ENCODE peak calls at places on chromosomes 5 and 9, in seven cellular contexts. D is HepG2; Y is MM.1S; G is CD8-positive, alpha-beta memory T cell; S is small intestine; O is mammary epithelial cell; A is PC-3. V is an unnamed sample. For H3K36me3 and H3K9me3, the result is how much of the 10 kb centered on the place peaks cover.

GRCh38 chr9:112065781-112066606 is 109.1 kb downstream of the SUSD1 start:
- DNase-seq in D (no peak), Y (no peak), G (no peak), S (peak), O (peak), A (peak), V (peak)

GRCh38 chr5:38866362-38867070 is 20.7 kb downstream of the OSMR start:
- DNase-seq in D (no peak), Y (no peak), G (no peak), S (no peak), O (no peak), A (no peak), V (no peak)

GRCh38 chr5:55855509-55855908 is 4.4 kb downstream of the IL31RA start:
- DNase-seq in D (no peak), Y (no peak), G (no peak), S (no peak), O (no peak), A (no peak), V (no peak)

GRCh38 chr9:37926737-37927590 is 23.0 kb upstream of the SLC25A51 start:
- DNase-seq in D (no peak), Y (no peak), G (no peak), S (no peak), O (no peak), A (no peak), V (no peak)

GRCh38 chr9:131396626-131397025 is 2.7 kb downstream of the PRRC2B start:
- DNase-seq in D (no peak), Y (no peak), G (no peak), S (no peak), O (no peak), A (no peak), V (no peak)

GRCh38 chr5:136082390-136083193 is 50.1 kb upstream of the SMAD5 start:
- DNase-seq in D (peak), Y (peak), G (peak), S (peak), O (peak), A (peak), V (peak)

GRCh38 chr5:32538031-32538547 is 47.3 kb upstream of the SUB1 start:
- DNase-seq in D (no peak), Y (peak), G (peak), S (no peak), O (no peak), A (no peak), V (no peak)

GRCh38 chr5:143056792-143057579 is 286.8 kb downstream of the ARHGAP26 start:
- DNase-seq in D (no peak), Y (no peak), G (no peak), S (no peak), O (no peak), A (no peak), V (no peak)

GRCh38 chr5:83145882-83146331 is 68.6 kb downstream of the XRCC4 start:
- DNase-seq in D (no peak), Y (no peak), G (no peak), S (no peak), O (no peak), A (no peak), V (no peak)

GRCh38 chr5:91443028-91443427 is 59.9 kb upstream of the ARRDC3 start:
- DNase-seq in D (no peak), Y (no peak), G (no peak), S (no peak), O (peak), A (peak), V (no peak)

GRCh38 chr9:25602366-25603044 is 75.7 kb downstream of the TUSC1 start:
- DNase-seq in D (no peak), Y (no peak), G (no peak), S (peak), O (no peak), A (peak), V (no peak)

GRCh38 chr5:176192094-176192721 is 46.0 kb upstream of the SIMC1 start:
- DNase-seq in D (no peak), Y (no peak), G (no peak), S (no peak), O (no peak), A (no peak), V (no peak)

GRCh38 chr9:25964239-25964638 is 286.0 kb upstream of the TUSC1 start:
- DNase-seq in D (peak), Y (peak), G (no peak), S (peak), O (peak), A (peak), V (no peak)

GRCh38 chr5:120512068-120512467 is 48.0 kb downstream of the PRR16 start:
- DNase-seq in D (no peak), Y (no peak), G (no peak), S (no peak), O (no peak), A (no peak), V (no peak)

GRCh38 chr5:159050408-159051091 is 49.2 kb downstream of the EBF1 start:
- DNase-seq in D (no peak), Y (no peak), G (no peak), S (no peak), O (no peak), A (peak), V (no peak)

GRCh38 chr9:3018691-3019230 is 174.9 kb upstream of the PUM3 start:
- DNase-seq in D (no peak), Y (no peak), G (no peak), S (no peak), O (no peak), A (no peak), V (no peak)

GRCh38 chr5:74766348-74766886 is 500 bp downstream of the GFM2 start:
- DNase-seq in D (peak), Y (peak), G (peak), S (peak), O (peak), A (peak), V (no peak)

GRCh38 chr5:33299621-33300208 is 141.1 kb upstream of the TARS1 start:
- DNase-seq in D (no peak), Y (peak), G (no peak), S (peak), O (peak), A (peak), V (no peak)

GRCh38 chr5:115343855-115344254 is 47.4 kb upstream of the CCDC112 start:
- DNase-seq in D (peak), Y (no peak), G (no peak), S (peak), O (peak), A (peak), V (no peak)

GRCh38 chr5:93433422-93433821 is 147.6 kb downstream of the NR2F1-AS1 start:
- DNase-seq in D (no peak), Y (no peak), G (no peak), S (no peak), O (peak), A (no peak), V (no peak)

GRCh38 chr5:108451269-108451668 is 69.4 kb upstream of the FBXL17 start:
- DNase-seq in D (no peak), Y (peak), G (no peak), S (no peak), O (no peak), A (peak), V (no peak)

GRCh38 chr9:71609453-71609840 is 158.9 kb downstream of the CEMIP2 start:
- DNase-seq in D (no peak), Y (no peak), G (no peak), S (no peak), O (no peak), A (no peak), V (no peak)

GRCh38 chr5:56501949-56502557 is 268.9 kb upstream of the ANKRD55 start:
- DNase-seq in D (no peak), Y (peak), G (no peak), S (peak), O (no peak), A (no peak), V (no peak)

GRCh38 chr5:78731884-78732283 is 83.3 kb upstream of the LHFPL2 start:
- DNase-seq in D (no peak), Y (no peak), G (no peak), S (no peak), O (no peak), A (peak), V (no peak)

GRCh38 chr9:32350682-32351081 is 33.8 kb upstream of the ACO1 start:
- DNase-seq in D (peak), Y (peak), G (no peak), S (no peak), O (peak), A (peak), V (no peak)

GRCh38 chr5:52994266-52994665 is 5.1 kb downstream of the ITGA2 start:
- DNase-seq in D (no peak), Y (no peak), G (no peak), S (no peak), O (no peak), A (no peak), V (no peak)

GRCh38 chr9:35490155-35490909 is 421 bp downstream of the RUSC2 start:
- DNase-seq in D (no peak), Y (no peak), G (no peak), S (peak), O (peak), A (no peak), V (peak)

GRCh38 chr5:57777174-57777581 is 294.6 kb upstream of the ACTBL2 start:
- DNase-seq in D (no peak), Y (no peak), G (no peak), S (no peak), O (no peak), A (peak), V (no peak)

GRCh38 chr9:108618906-108619550 is 236.8 kb downstream of the ACTL7B start:
- DNase-seq in D (no peak), Y (no peak), G (no peak), S (no peak), O (peak), A (no peak), V (no peak)

GRCh38 chr9:91359734-91360470 is 1.8 kb downstream of the AUH start:
- DNase-seq in D (no peak), Y (no peak), G (no peak), S (peak), O (no peak), A (peak), V (no peak)

GRCh38 chr9:34338664-34339063 is 9.3 kb downstream of the NUDT2 start:
- DNase-seq in D (no peak), Y (no peak), G (no peak), S (no peak), O (no peak), A (no peak), V (no peak)
- H3K36me3 ChIP-seq in D (under half), Y (under half), G (under half), S (under half), O (under half), A (under half), V (under half)

GRCh38 chr9:97717866-97718265 is 20.7 kb upstream of the XPA start:
- DNase-seq in D (no peak), Y (peak), G (no peak), S (no peak), O (no peak), A (no peak), V (no peak)

GRCh38 chr9:97721396-97721795 is 24.3 kb upstream of the XPA start:
- DNase-seq in D (no peak), Y (no peak), G (no peak), S (no peak), O (no peak), A (no peak), V (no peak)

GRCh38 chr9:97722331-97722730 is 25.2 kb upstream of the XPA start:
- DNase-seq in D (no peak), Y (no peak), G (no peak), S (no peak), O (no peak), A (no peak), V (no peak)

GRCh38 chr9:97726716-97727115 is 29.6 kb upstream of the XPA start:
- DNase-seq in D (no peak), Y (no peak), G (no peak), S (no peak), O (no peak), A (no peak), V (no peak)

GRCh38 chr9:97723819-97724218 is 26.7 kb upstream of the XPA start:
- DNase-seq in D (no peak), Y (no peak), G (no peak), S (no peak), O (peak), A (peak), V (no peak)
- H3K9me3 ChIP-seq in D (under half), Y (under half), G (under half), S (under half), O (under half), A (under half), V (under half)

GRCh38 chr9:23663946-23664345 is 162.1 kb downstream of the ELAVL2 start:
- DNase-seq in D (no peak), Y (no peak), G (no peak), S (no peak), O (no peak), A (no peak), V (no peak)
- H3K27ac ChIP-seq in D (no peak), Y (no peak), G (no peak), S (no peak), O (no peak), A (peak), V (no peak)

DNA sequence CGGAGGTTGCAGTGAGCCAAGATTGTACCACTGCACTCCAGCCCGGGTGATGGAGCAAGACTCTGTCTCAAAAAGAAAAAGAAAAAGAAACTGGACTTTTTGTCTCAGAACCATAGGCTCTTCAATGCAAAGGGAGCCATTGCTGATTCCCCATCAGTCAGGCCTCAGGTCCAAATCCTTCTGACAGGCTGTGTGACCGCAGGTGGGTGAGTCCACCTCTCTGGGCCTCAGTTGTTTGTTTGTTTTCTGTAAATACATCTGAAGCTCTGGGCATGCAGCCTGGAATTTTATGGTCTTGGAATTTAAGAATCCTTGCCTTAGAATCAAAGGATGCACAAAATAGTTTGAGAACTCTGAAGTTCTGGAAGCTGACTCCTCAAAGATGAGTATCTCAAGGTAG is 21.1 kb upstream of the TOR2A start:
- DNase-seq in D (no peak), Y (no peak), G (no peak), S (no peak), O (no peak), A (no peak), V (no peak)
- H3K36me3 ChIP-seq in D (under half), Y (under half), G (under half), S (under half), O (under half), A (under half), V (under half)

GRCh38 chr5:173968154-173968553 is 20.8 kb upstream of the C5orf47 start:
- DNase-seq in D (no peak), Y (no peak), G (no peak), S (no peak), O (no peak), A (no peak), V (no peak)
- H3K9me3 ChIP-seq in D (under half), Y (under half), G (under half), S (under half), O (under half), A (under half), V (under half)

GRCh38 chr9:137807721-137808703 is 69.6 kb upstream of the CACNA1B start:
- DNase-seq in D (no peak), Y (no peak), G (peak), S (no peak), O (no peak), A (no peak), V (no peak)
- H3K27ac ChIP-seq in D (no peak), Y (no peak), G (no peak), S (no peak), O (no peak), A (no peak), V (no peak)

DNA sequence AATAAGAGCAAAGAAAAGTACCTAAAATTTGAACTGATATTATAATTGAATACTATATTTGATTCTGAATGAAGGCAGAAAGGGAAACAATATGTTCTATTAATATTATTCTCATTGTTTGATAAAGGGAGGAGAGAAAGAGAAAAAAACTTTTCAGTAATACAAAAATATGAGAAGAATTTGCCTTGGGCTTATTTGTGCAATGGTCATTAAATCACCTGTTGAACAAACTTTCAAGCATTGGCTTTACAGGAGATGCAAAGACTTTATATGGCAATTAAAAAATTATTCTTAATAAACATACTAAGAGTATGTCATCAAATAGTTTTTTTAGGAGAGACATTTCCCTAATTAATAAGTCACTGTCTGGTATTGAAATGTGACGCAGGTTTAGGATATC is 85.0 kb downstream of the CSNK1G3 start:
- DNase-seq in D (no peak), Y (no peak), G (no peak), S (no peak), O (no peak), A (no peak), V (no peak)
- H3K36me3 ChIP-seq in D (under half), Y (under half), G (under half), S (under half), O (under half), A (under half), V (under half)

GRCh38 chr5:154411338-154411737 is 34.5 kb upstream of the SAP30L start:
- DNase-seq in D (no peak), Y (no peak), G (no peak), S (no peak), O (no peak), A (no peak), V (peak)

GRCh38 chr5:154408806-154409205 is 37.0 kb upstream of the SAP30L start:
- DNase-seq in D (no peak), Y (no peak), G (no peak), S (no peak), O (no peak), A (no peak), V (no peak)

GRCh38 chr5:154412316-154412715 is 33.5 kb upstream of the SAP30L start:
- DNase-seq in D (no peak), Y (no peak), G (no peak), S (no peak), O (no peak), A (no peak), V (peak)

GRCh38 chr5:154409230-154409840 is 36.5 kb upstream of the SAP30L start:
- DNase-seq in D (no peak), Y (no peak), G (no peak), S (no peak), O (no peak), A (no peak), V (peak)

DNA sequence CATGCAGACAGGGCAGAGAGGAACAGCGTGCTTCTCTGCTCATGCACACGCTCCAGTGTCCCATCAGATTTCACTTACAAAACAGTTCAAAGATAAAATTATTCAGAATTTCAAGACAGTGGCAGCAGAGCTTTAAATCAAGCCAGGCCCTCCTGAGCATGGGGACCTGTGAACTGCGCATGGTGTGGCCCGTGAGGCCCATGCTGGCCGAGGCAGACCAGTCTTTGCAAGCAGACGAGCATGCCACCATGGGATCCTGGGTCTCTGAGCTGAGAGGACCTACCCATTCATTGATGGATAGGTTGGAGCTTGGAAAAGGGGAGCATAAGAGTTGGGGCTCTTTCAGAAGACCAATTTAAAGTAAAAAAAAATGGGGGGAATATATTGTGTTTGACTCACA is 35.0 kb upstream of the SAP30L start:
- DNase-seq in D (no peak), Y (no peak), G (no peak), S (no peak), O (no peak), A (no peak), V (peak)
- H3K9me3 ChIP-seq in D (under half), Y (under half), G (under half), S (under half), O (under half), A (under half), V (under half)

GRCh38 chr5:156936972-156937371 is 26.1 kb downstream of the TIMD4 start:
- DNase-seq in D (no peak), Y (no peak), G (no peak), S (no peak), O (no peak), A (no peak), V (no peak)
- H3K27ac ChIP-seq in D (no peak), Y (no peak), G (no peak), S (no peak), O (no peak), A (no peak), V (no peak)